ENCODE peak calls at places on chromosomes 1 and 21, in ten cellular contexts. W is transverse colon, U is hepatocyte, S is lower lobe of right lung, X is ovary, F is endothelial cell, T is fibroblast of lung, P is H9, V is progenitor cell of endocrine pancreas, R is stomach. J is an unnamed sample.

GRCh38 chr1:25622526-25622925 is 5.9 kb downstream of the MAN1C1 start:
- DNase-seq in F (no peak), U (no peak), P (no peak), S (no peak), R (no peak), T (no peak), W (no peak), V (no peak), X (no peak), J (no peak)

GRCh38 chr1:24557711-24558121 is 1.8 kb downstream of the NCMAP start:
- DNase-seq in X (peak), S (no peak), F (no peak), P (no peak), U (peak), R (peak), V (no peak), T (no peak), W (peak), J (no peak)

GRCh38 chr21:15410853-15411252 is 318.9 kb upstream of the USP25 start:
- DNase-seq in F (no peak), P (no peak), X (no peak), T (no peak), R (no peak), S (no peak), U (no peak), V (no peak), W (no peak), J (no peak)

GRCh38 chr1:113694910-113695309 is 64.4 kb downstream of the PHTF1 start:
- DNase-seq in V (no peak), R (no peak), F (no peak), U (no peak), T (no peak), S (no peak), W (no peak), X (no peak), P (no peak), J (no peak)

GRCh38 chr1:203557958-203558760 is 64.2 kb downstream of the OPTC start:
- DNase-seq in R (peak), P (no peak), T (peak), X (peak), U (peak), F (no peak), V (no peak), W (peak), S (no peak), J (peak)

GRCh38 chr1:41917835-41918449 is 780 bp downstream of the HIVEP3 start:
- DNase-seq in F (peak), R (peak), X (peak), V (peak), S (peak), W (peak), T (peak), P (peak), U (peak), J (peak)

GRCh38 chr21:35470522-35470921 is 421.4 kb upstream of the RUNX1 start:
- DNase-seq in S (no peak), W (no peak), P (peak), U (no peak), T (no peak), F (no peak), X (no peak), V (no peak), R (no peak), J (no peak)

GRCh38 chr1:4695241-4695640 is 40.8 kb downstream of the AJAP1 start:
- DNase-seq in S (no peak), R (no peak), W (no peak), X (no peak), T (no peak), F (no peak), U (no peak), P (no peak), V (no peak), J (no peak)

GRCh38 chr1:157090196-157090647 is 9.4 kb downstream of the ETV3L start:
- DNase-seq in P (peak), T (peak), X (peak), F (peak), S (peak), W (peak), U (peak), R (peak), V (peak), J (peak)

GRCh38 chr1:54302951-54303843 is 103.0 kb downstream of the SSBP3 start:
- DNase-seq in X (no peak), U (no peak), W (no peak), F (no peak), P (no peak), T (peak), V (no peak), S (no peak), R (no peak), J (no peak)

DNA sequence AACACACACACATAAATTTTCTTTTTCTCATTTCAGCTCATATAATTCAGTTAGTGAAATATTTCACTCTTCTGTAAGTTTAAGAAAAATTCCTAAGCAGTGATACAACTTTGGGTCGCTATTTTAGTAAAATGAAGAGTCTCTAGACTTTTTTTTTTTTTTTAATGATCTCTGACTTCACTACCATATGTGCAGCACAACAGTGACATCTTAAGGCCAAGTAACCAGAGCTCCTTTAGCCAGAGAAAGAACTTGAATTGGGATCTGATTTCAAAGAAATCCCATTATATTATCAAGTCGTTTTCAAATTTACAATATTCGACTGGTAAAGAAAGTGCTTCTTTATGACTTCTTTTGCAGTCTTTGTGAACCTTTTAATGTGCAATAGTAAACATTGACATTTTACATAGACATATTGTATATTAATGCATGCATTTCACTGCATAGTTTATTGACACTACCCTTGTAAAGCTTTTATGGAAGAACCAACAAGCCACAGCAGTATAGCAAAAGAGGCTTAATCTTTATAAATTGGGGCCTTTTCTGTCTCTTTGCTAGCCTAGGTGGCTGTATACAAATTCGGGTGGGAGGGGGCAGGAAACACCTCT is 62.2 kb downstream of the LRRC40 start:
- DNase-seq in P (no peak), W (no peak), F (no peak), X (no peak), R (no peak), S (no peak), U (no peak), T (peak), V (no peak), J (no peak)
- TF ChIP-seq CTCF in P (peak), W (no peak), F (no peak), X (no peak), R (no peak), S (no peak), U (peak), T (peak), V (peak), J (no peak)

DNA sequence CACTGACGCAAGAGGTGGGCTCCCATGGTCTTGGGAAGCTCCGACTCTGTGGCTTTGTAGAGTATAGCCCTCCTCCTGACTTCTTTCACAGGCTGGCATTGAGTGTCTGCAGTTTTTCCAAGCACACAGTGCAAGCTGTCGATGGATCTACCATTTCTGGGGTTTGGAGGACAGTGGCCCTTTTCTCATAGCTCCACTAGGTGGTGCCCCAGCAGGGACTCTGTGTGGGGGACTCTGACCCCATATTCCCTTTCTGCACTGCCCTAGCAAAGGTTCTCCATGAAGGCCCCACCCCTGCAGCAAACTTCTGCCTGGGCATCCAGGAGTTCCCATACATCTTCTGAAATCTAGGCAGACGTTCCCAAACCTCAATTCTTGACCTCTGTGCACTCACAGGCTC is 236.2 kb downstream of the COL11A1 start:
- DNase-seq in W (no peak), V (no peak), F (no peak), P (no peak), T (no peak), X (no peak), S (no peak), R (no peak), U (no peak), J (no peak)
- TF ChIP-seq CTCF in W (no peak), V (no peak), F (no peak), P (no peak), T (no peak), X (no peak), S (no peak), R (no peak), U (no peak), J (no peak)

GRCh38 chr1:6783956-6784559 is 1.2 kb upstream of the CAMTA1 start:
- DNase-seq in P (no peak), W (no peak), V (no peak), R (no peak), X (no peak), T (peak), U (no peak), S (no peak), F (no peak), J (no peak)
- TF ChIP-seq CTCF in P (no peak), W (no peak), V (no peak), R (no peak), X (no peak), T (no peak), U (no peak), S (no peak), F (no peak), J (no peak)

GRCh38 chr1:154352581-154353459 is 27.5 kb downstream of the ATP8B2 start:
- DNase-seq in T (peak), U (peak), V (peak), X (peak), S (peak), P (peak), W (peak), R (peak), F (peak), J (peak)

GRCh38 chr1:154351363-154352068 is 26.2 kb downstream of the ATP8B2 start:
- DNase-seq in F (no peak), R (peak), X (no peak), U (peak), W (peak), V (no peak), T (no peak), S (no peak), P (no peak), J (peak)

GRCh38 chr1:154353966-154354365 is 28.6 kb downstream of the ATP8B2 start:
- DNase-seq in V (no peak), X (no peak), W (no peak), T (no peak), F (no peak), U (no peak), S (no peak), R (no peak), P (no peak), J (no peak)

GRCh38 chr1:154352245-154352580 is 26.9 kb downstream of the ATP8B2 start:
- DNase-seq in F (no peak), P (no peak), X (no peak), U (no peak), R (no peak), W (no peak), V (no peak), S (no peak), T (no peak), J (no peak)

GRCh38 chr1:154353460-154353904 is 28.2 kb downstream of the ATP8B2 start:
- DNase-seq in F (peak), R (peak), S (no peak), X (no peak), T (peak), V (no peak), W (peak), P (no peak), U (peak), J (peak)
- TF ChIP-seq CTCF in F (no peak), R (no peak), S (peak), X (no peak), T (peak), V (no peak), W (no peak), P (peak), U (peak), J (no peak)

GRCh38 chr1:200506471-200506870 is 96.6 kb upstream of the ZNF281 start:
- DNase-seq in X (no peak), T (no peak), F (no peak), U (no peak), V (no peak), W (no peak), R (no peak), S (no peak), P (no peak), J (no peak)

GRCh38 chr1:200505257-200505656 is 95.4 kb upstream of the ZNF281 start:
- DNase-seq in F (no peak), T (no peak), W (no peak), U (no peak), R (no peak), X (no peak), V (no peak), P (no peak), S (no peak), J (no peak)

GRCh38 chr1:200512191-200512590 is 102.4 kb upstream of the ZNF281 start:
- DNase-seq in P (no peak), V (no peak), T (peak), S (no peak), W (no peak), F (no peak), X (no peak), R (no peak), U (no peak), J (no peak)

DNA sequence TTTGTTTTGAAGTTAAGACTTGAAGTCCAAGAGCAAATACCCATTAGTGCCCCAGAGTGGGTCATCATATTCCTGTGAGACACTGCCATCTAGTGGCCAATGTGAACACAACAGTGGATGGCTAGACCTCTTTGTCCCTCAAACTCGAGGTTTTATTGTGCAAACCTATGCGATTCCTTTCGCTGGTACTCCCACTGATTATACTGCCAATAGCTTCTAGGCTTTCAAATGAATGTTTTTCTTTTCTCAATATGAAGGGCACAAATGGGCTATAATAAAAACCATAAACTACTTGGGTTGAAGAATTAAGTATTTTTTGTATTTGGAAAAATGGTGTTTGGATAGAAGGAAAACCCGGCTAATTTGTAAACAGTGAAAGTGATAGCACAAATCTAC is 100.4 kb upstream of the ZNF281 start:
- DNase-seq in V (peak), S (no peak), P (peak), T (peak), F (peak), R (peak), W (peak), X (peak), U (peak), J (peak)
- TF ChIP-seq CTCF in V (peak), S (peak), P (peak), T (peak), F (peak), R (peak), W (peak), X (peak), U (peak), J (peak)

GRCh38 chr1:21823980-21824702 is 12.1 kb downstream of the LDLRAD2 start:
- DNase-seq in F (no peak), W (no peak), X (no peak), S (no peak), T (no peak), P (no peak), V (no peak), U (no peak), R (no peak), J (no peak)
- TF ChIP-seq CTCF in F (no peak), W (no peak), X (no peak), S (no peak), T (no peak), P (no peak), V (no peak), U (no peak), R (no peak), J (no peak)

DNA sequence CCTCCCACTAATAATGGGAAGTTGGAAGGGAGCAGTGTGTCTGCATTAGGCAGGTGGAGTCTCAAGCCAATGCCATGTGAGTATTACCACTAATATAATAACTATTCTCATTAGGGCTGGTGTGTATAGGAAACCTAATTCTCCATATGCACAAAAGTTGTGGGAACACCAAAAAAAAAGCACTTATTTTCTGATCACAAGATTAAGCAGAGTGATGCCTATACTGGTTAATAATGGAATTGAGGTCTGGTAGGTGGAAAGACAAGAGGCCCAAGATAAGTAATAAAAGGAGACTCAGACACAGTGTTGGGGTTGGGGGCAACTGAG is 7.0 kb upstream of the NPL start:
- DNase-seq in P (no peak), U (no peak), V (no peak), F (no peak), R (no peak), W (no peak), X (no peak), T (no peak), S (no peak), J (no peak)
- TF ChIP-seq CTCF in P (no peak), U (no peak), V (no peak), F (no peak), R (no peak), W (no peak), X (no peak), T (no peak), S (no peak), J (no peak)

DNA sequence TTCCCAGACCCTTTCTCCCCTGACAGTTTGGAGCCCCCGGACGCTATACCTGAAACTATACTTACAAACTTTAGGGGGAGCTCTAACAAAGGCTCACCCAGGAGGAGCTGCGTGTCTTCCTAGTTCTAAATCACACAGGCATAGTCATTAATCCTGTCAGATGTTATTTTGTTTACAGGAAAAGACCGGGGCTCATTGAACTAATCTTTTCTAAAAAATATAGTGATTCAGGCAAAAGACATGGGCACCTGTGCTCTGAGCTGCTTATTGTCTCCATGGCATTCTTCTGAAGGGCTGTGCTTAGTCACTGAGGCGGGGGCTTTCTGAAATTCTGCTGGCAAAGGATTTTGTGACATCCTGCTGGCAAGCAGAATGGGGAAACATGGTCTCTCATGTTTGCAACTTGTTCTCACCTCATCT is 1577.0 kb downstream of the NCAM2 start:
- DNase-seq in P (peak), V (no peak), U (peak), F (peak), W (no peak), T (no peak), X (no peak), R (no peak), S (no peak), J (no peak)
- TF ChIP-seq CTCF in P (peak), V (peak), U (peak), F (peak), W (no peak), T (no peak), X (no peak), R (no peak), S (peak), J (no peak)

GRCh38 chr1:66315675-66316074 is 218.3 kb upstream of the SGIP1 start:
- DNase-seq in R (no peak), W (no peak), F (no peak), X (no peak), T (no peak), U (peak), P (no peak), V (no peak), S (no peak), J (peak)
- TF ChIP-seq CTCF in R (no peak), W (no peak), F (no peak), X (no peak), T (no peak), U (no peak), P (no peak), V (no peak), S (no peak), J (no peak)